ENCODE peak calls at places on chromosomes 13 and 19, in seven cellular contexts. E is aorta, W is left lung, N is GM04503, B is bronchial epithelial cell, L is GM20000, Z is HEK293T. K is an unnamed sample.

GRCh38 chr19:23790641-23791488 is 32.2 kb upstream of the ZNF681 start:
- DNase-seq in E (no peak), W (no peak), N (no peak), B (no peak), L (no peak), Z (no peak), K (no peak)

GRCh38 chr19:11587302-11587972 is 9.8 kb upstream of the ZNF627 start:
- DNase-seq in E (peak; percentile 90), W (peak; percentile 89), N (no peak), B (peak; percentile 35), L (peak; percentile 79), Z (peak; percentile 85), K (peak; percentile 57)

GRCh38 chr19:28475525-28475924 is 737.4 kb downstream of the UQCRFS1 start:
- DNase-seq in E (no peak), W (no peak), N (no peak), B (no peak), L (no peak), Z (no peak), K (no peak)

GRCh38 chr13:26923824-26924605 is 163.4 kb upstream of the GPR12 start:
- DNase-seq in E (no peak), W (no peak), N (peak; percentile 8), B (peak; percentile 40), L (no peak), Z (no peak), K (no peak)

GRCh38 chr13:42078113-42078769 is 29.8 kb downstream of the DGKH start:
- DNase-seq in E (no peak), W (no peak), N (no peak), B (no peak), L (no peak), Z (no peak), K (no peak)

GRCh38 chr19:52640916-52641315 is 2.8 kb upstream of the ZNF83 start:
- DNase-seq in E (no peak), W (no peak), N (no peak), B (no peak), L (no peak), Z (no peak), K (no peak)

GRCh38 chr19:43439183-43440063 is 24.7 kb downstream of the TEX101 start:
- DNase-seq in E (no peak), W (no peak), N (peak; percentile 56), B (peak; percentile 96), L (no peak), Z (no peak), K (no peak)

GRCh38 chr19:46144756-46145155 is 3.3 kb upstream of the IGFL2 start:
- DNase-seq in E (no peak), W (no peak), N (no peak), B (peak; percentile 13), L (no peak), Z (no peak), K (no peak)

GRCh38 chr13:31204592-31204991 is 4.8 kb downstream of the B3GLCT start:
- DNase-seq in E (no peak), W (no peak), N (no peak), B (peak; percentile 85), L (no peak), Z (no peak), K (no peak)

GRCh38 chr13:34864650-34865049 is 77.4 kb upstream of the NBEA start:
- DNase-seq in E (no peak), W (no peak), N (no peak), B (no peak), L (no peak), Z (no peak), K (no peak)

GRCh38 chr19:40357655-40358054 is 9.2 kb downstream of the PLD3 start:
- DNase-seq in E (no peak), W (no peak), N (no peak), B (no peak), L (no peak), Z (no peak), K (no peak)

GRCh38 chr19:430701-431100 is 21.8 kb upstream of the C2CD4C start:
- DNase-seq in E (no peak), W (peak; percentile 53), N (no peak), B (no peak), L (no peak), Z (no peak), K (no peak)

GRCh38 chr19:21092107-21092506 is 10.1 kb downstream of the ZNF714 start:
- DNase-seq in E (no peak), W (no peak), N (peak; percentile 45), B (no peak), L (no peak), Z (no peak), K (no peak)

GRCh38 chr13:94630858-94631257 is 29.2 kb downstream of the GPR180 start:
- DNase-seq in E (no peak), W (no peak), N (no peak), B (no peak), L (no peak), Z (no peak), K (no peak)

GRCh38 chr19:49614096-49614857 is 23.3 kb downstream of the PRR12 start:
- DNase-seq in E (no peak), W (peak; percentile 71), N (no peak), B (peak; percentile 87), L (no peak), Z (no peak), K (no peak)

GRCh38 chr13:102940143-102940542 is 94.3 kb downstream of the ERCC5 start:
- DNase-seq in E (no peak), W (no peak), N (no peak), B (no peak), L (no peak), Z (no peak), K (no peak)

GRCh38 chr13:32147193-32147592 is 115.6 kb downstream of the FRY start:
- DNase-seq in E (no peak), W (no peak), N (no peak), B (no peak), L (no peak), Z (no peak), K (no peak)

GRCh38 chr19:4199699-4200293 is 17.3 kb downstream of the ANKRD24 start:
- DNase-seq in E (no peak), W (no peak), N (no peak), B (no peak), L (no peak), Z (no peak), K (no peak)

GRCh38 chr13:64239372-64239771 is 2823.7 kb upstream of the PCDH20 start:
- DNase-seq in E (no peak), W (no peak), N (no peak), B (peak; percentile 2), L (no peak), Z (no peak), K (no peak)

GRCh38 chr13:77986699-77987098 is 68.1 kb upstream of the EDNRB start:
- DNase-seq in E (no peak), W (no peak), N (no peak), B (no peak), L (no peak), Z (no peak), K (no peak)

GRCh38 chr19:51712461-51713081 is 11.2 kb downstream of the HAS1 start:
- DNase-seq in E (no peak), W (no peak), N (no peak), B (peak; percentile 71), L (peak; percentile 67), Z (peak; percentile 50), K (no peak)

GRCh38 chr13:33992891-33993336 is 175.0 kb downstream of the RFC3 start:
- DNase-seq in E (no peak), W (no peak), N (no peak), B (no peak), L (no peak), Z (no peak), K (no peak)

GRCh38 chr13:20425819-20426219 is 99.8 kb downstream of the CRYL1 start:
- DNase-seq in E (no peak), W (peak; percentile 65), N (no peak), B (peak; percentile 37), L (peak; percentile 59), Z (no peak), K (no peak)

GRCh38 chr13:30865131-30866009 is 40.7 kb upstream of the MEDAG start:
- DNase-seq in E (peak; percentile 89), W (no peak), N (peak; percentile 80), B (peak; percentile 88), L (peak; percentile 78), Z (peak; percentile 78), K (no peak)

GRCh38 chr13:82833928-82834327 is 1048.3 kb downstream of the SLITRK1 start:
- DNase-seq in E (no peak), W (no peak), N (no peak), B (peak; percentile 2), L (no peak), Z (no peak), K (no peak)

GRCh38 chr19:23762884-23763711 is 4.4 kb upstream of the ZNF681 start:
- DNase-seq in E (peak; percentile 95), W (peak; percentile 88), N (no peak), B (peak; percentile 60), L (peak; percentile 45), Z (no peak), K (no peak)

GRCh38 chr19:46390866-46391265 is 22.5 kb downstream of the CCDC8 start:
- DNase-seq in E (peak; percentile 82), W (peak; percentile 57), N (no peak), B (no peak), L (no peak), Z (no peak), K (no peak)

GRCh38 chr19:18057557-18057956 is 29.2 kb downstream of the IL12RB1 start:
- DNase-seq in E (no peak), W (no peak), N (no peak), B (no peak), L (no peak), Z (no peak), K (no peak)

GRCh38 chr13:110536006-110536693 is 25.4 kb downstream of the RAB20 start:
- DNase-seq in E (no peak), W (peak; percentile 85), N (no peak), B (no peak), L (peak; percentile 64), Z (no peak), K (no peak)

GRCh38 chr19:43437712-43438111 is 23.0 kb downstream of the TEX101 start:
- DNase-seq in E (no peak), W (no peak), N (no peak), B (no peak), L (no peak), Z (no peak), K (no peak)

GRCh38 chr13:93045836-93046235 is 180.8 kb upstream of the GPC6 start:
- DNase-seq in E (no peak), W (no peak), N (no peak), B (no peak), L (no peak), Z (no peak), K (no peak)

GRCh38 chr19:4066682-4067395 is at the start of gene ZBTB7A:
- DNase-seq in E (peak; percentile 93), W (peak; percentile 93), N (no peak), B (peak; percentile 55), L (peak; percentile 87), Z (peak; percentile 64), K (no peak)

GRCh38 chr19:48061401-48062344 is 17.8 kb upstream of the CABP5 start:
- DNase-seq in E (peak; percentile 72), W (no peak), N (no peak), B (no peak), L (no peak), Z (no peak), K (no peak)

GRCh38 chr13:73936001-73936400 is 198.2 kb downstream of the KLF12 start:
- DNase-seq in E (no peak), W (no peak), N (no peak), B (no peak), L (no peak), Z (no peak), K (no peak)

GRCh38 chr19:51407631-51408131 is 9.8 kb downstream of the SIGLEC10 start:
- DNase-seq in E (peak; percentile 7), W (no peak), N (no peak), B (peak; percentile 23), L (no peak), Z (peak; percentile 56), K (no peak)

GRCh38 chr13:93326427-93326826 is 99.8 kb downstream of the GPC6 start:
- DNase-seq in E (no peak), W (no peak), N (no peak), B (no peak), L (no peak), Z (no peak), K (no peak)

GRCh38 chr19:3175761-3176714 is 2.5 kb upstream of the S1PR4 start:
- DNase-seq in E (peak; percentile 48), W (peak; percentile 86), N (peak; percentile 50), B (peak; percentile 94), L (no peak), Z (no peak), K (peak; percentile 15)

K was measured in NCI-H1436 treated with DMSO at 0.1 percent for 48 hours.